ENCODE peak calls at places on chromosomes 1 and 21, in seven cellular contexts. J is H1, H is IMR-90, G is neural crest cell, C is tibial nerve, T is astrocyte of the spinal cord, E is left ventricle myocardium inferior. B is an unnamed sample.

GRCh38 chr1:88608139-88608943 is 75.7 kb upstream of the PKN2 start:
- DNase-seq in J (no peak), H (peak; percentile 37), G (no peak), C (no peak), T (peak; percentile 33), E (no peak), B (peak; percentile 2)

GRCh38 chr21:38170705-38171682 is 85.8 kb upstream of the KCNJ15 start:
- DNase-seq in J (peak; percentile 51), H (peak; percentile 29), G (no peak), C (no peak), T (peak; percentile 32), E (no peak), B (peak; percentile 27)

GRCh38 chr1:163173121-163173520 is 29.6 kb downstream of the RGS5 start:
- DNase-seq in J (no peak), H (no peak), G (no peak), C (no peak), T (peak; percentile 49), E (no peak), B (no peak)

GRCh38 chr1:227273557-227273956 is 44.7 kb downstream of the CDC42BPA start:
- DNase-seq in J (no peak), H (peak; percentile 8), G (no peak), C (no peak), T (peak; percentile 9), E (no peak), B (no peak)

GRCh38 chr1:230865062-230865817 is 3.1 kb downstream of the C1orf198 start:
- DNase-seq in J (no peak), H (no peak), G (no peak), C (no peak), T (no peak), E (no peak), B (no peak)

GRCh38 chr1:160127865-160128523 is 12.4 kb downstream of the ATP1A2 start:
- DNase-seq in J (no peak), H (peak; percentile 60), G (no peak), C (no peak), T (peak; percentile 56), E (no peak), B (peak; percentile 35)

GRCh38 chr1:203268901-203269653 is 36.2 kb upstream of the BTG2 start:
- DNase-seq in J (peak; percentile 60), H (peak; percentile 77), G (peak; percentile 58), C (no peak), T (peak; percentile 67), E (no peak), B (peak; percentile 62)

GRCh38 chr1:83490988-83491387 is 507.9 kb downstream of the TTLL7 start:
- DNase-seq in J (no peak), H (no peak), G (no peak), C (no peak), T (no peak), E (no peak), B (no peak)

GRCh38 chr1:155219592-155220031 is 11.1 kb downstream of the MTX1 start:
- DNase-seq in J (peak; percentile 70), H (no peak), G (no peak), C (no peak), T (no peak), E (no peak), B (no peak)

GRCh38 chr21:36690637-36691538 is 8.0 kb upstream of the SIM2 start:
- DNase-seq in J (no peak), H (peak; percentile 28), G (no peak), C (no peak), T (no peak), E (no peak), B (no peak)

GRCh38 chr1:53683986-53684740 is 54.8 kb downstream of the GLIS1 start:
- DNase-seq in J (no peak), H (no peak), G (no peak), C (no peak), T (no peak), E (no peak), B (no peak)

GRCh38 chr21:31293986-31294385 is 50.1 kb downstream of the TIAM1 start:
- DNase-seq in J (no peak), H (peak; percentile 94), G (no peak), C (no peak), T (peak; percentile 90), E (no peak), B (peak; percentile 19)

GRCh38 chr21:33196956-33197374 is 32.8 kb upstream of the IFNAR2 start:
- DNase-seq in J (peak; percentile 77), H (peak; percentile 62), G (peak; percentile 73), C (peak; percentile 23), T (peak; percentile 56), E (peak; percentile 39), B (peak; percentile 41)

GRCh38 chr1:1397839-1398523 is 1.2 kb downstream of the CCNL2 start:
- DNase-seq in J (no peak), H (peak; percentile 34), G (no peak), C (no peak), T (no peak), E (no peak), B (no peak)

GRCh38 chr1:20660363-20661234 is 570 bp downstream of the DDOST start:
- DNase-seq in J (no peak), H (no peak), G (no peak), C (no peak), T (no peak), E (no peak), B (no peak)

GRCh38 chr1:7896994-7897393 is 43.6 kb downstream of the TNFRSF9 start:
- DNase-seq in J (no peak), H (peak; percentile 53), G (no peak), C (no peak), T (no peak), E (no peak), B (no peak)
- TF ChIP-seq CTCF in J (no peak), H (no peak), G (no peak), C (no peak), T (no peak), E (no peak), B (no peak)

GRCh38 chr1:71196685-71197084 is 115.8 kb upstream of the ZRANB2 start:
- DNase-seq in J (no peak), H (peak; percentile 25), G (no peak), C (no peak), T (peak; percentile 20), E (no peak), B (peak; percentile 39)
- TF ChIP-seq CTCF in J (peak; percentile 4), H (peak; percentile 60), G (peak; percentile 70), C (peak; percentile 51), T (peak; percentile 40), E (peak; percentile 61), B (peak; percentile 74)

GRCh38 chr1:58251415-58252073 is 295.0 kb downstream of the OMA1 start:
- DNase-seq in J (peak; percentile 84), H (no peak), G (peak; percentile 66), C (no peak), T (no peak), E (no peak), B (peak; percentile 13)
- TF ChIP-seq CTCF in J (peak; percentile 67), H (peak; percentile 17), G (peak; percentile 58), C (no peak), T (peak; percentile 16), E (no peak), B (peak; percentile 73)

GRCh38 chr1:43908226-43908625 is 25.4 kb upstream of the ARTN start:
- DNase-seq in J (no peak), H (no peak), G (no peak), C (no peak), T (no peak), E (no peak), B (no peak)

GRCh38 chr1:43910359-43910758 is 23.2 kb upstream of the ARTN start:
- DNase-seq in J (no peak), H (no peak), G (no peak), C (no peak), T (no peak), E (no peak), B (no peak)

GRCh38 chr1:43904660-43905551 is 28.7 kb upstream of the ARTN start:
- DNase-seq in J (no peak), H (no peak), G (no peak), C (no peak), T (no peak), E (no peak), B (no peak)

GRCh38 chr1:43912607-43913006 is 21.0 kb upstream of the ARTN start:
- DNase-seq in J (no peak), H (peak; percentile 74), G (no peak), C (no peak), T (peak; percentile 61), E (no peak), B (no peak)

GRCh38 chr1:43908858-43909257 is 24.7 kb upstream of the ARTN start:
- DNase-seq in J (no peak), H (no peak), G (no peak), C (no peak), T (no peak), E (no peak), B (no peak)
- TF ChIP-seq CTCF in J (peak; percentile 35), H (no peak), G (no peak), C (no peak), T (peak; percentile 18), E (no peak), B (peak; percentile 9)

GRCh38 chr21:20258542-20258941 is 739.7 kb upstream of the NCAM2 start:
- DNase-seq in J (no peak), H (no peak), G (no peak), C (no peak), T (no peak), E (no peak), B (no peak)
- TF ChIP-seq CTCF in J (no peak), H (no peak), G (no peak), C (no peak), T (no peak), E (no peak), B (no peak)

DNA sequence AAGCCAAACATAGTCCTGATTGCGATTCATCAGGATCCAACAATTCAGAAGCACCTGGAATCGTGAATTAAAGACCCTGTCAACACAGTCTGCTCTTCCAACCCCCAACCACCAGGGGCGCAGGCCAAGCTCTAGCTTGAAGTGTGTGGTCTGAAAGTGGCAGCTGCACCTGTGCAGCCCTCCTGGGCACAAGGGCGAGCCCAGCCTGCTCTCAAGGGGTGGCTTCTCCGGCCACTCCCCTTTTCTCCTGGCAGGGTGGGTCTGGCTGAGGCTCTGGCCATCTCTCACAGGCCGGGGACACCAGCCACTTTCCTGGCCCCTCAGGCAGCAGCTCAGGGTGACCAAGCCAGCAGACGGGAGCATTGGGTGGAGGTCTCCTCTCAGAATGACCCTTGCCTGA is 62.3 kb downstream of the SLC66A1 start:
- DNase-seq in J (peak; percentile 78), H (no peak), G (peak; percentile 26), C (no peak), T (no peak), E (no peak), B (no peak)
- TF ChIP-seq CTCF in J (peak; percentile 80), H (peak; percentile 22), G (peak; percentile 64), C (no peak), T (peak; percentile 28), E (peak; percentile 15), B (peak; percentile 66)

GRCh38 chr1:33339413-33339812 is 18.5 kb upstream of the A3GALT2 start:
- DNase-seq in J (no peak), H (no peak), G (no peak), C (no peak), T (no peak), E (no peak), B (no peak)
- TF ChIP-seq CTCF in J (peak; percentile 37), H (no peak), G (no peak), C (no peak), T (peak; percentile 28), E (peak; percentile 23), B (peak; percentile 47)